ENCODE peak calls at places on chromosomes 13 and 19, in four cellular contexts. One of them, this sample, is unnamed.

GRCh38 chr13:111115051-111115840 is at the start of gene ARHGEF7:
- DNase-seq in H1: peak
- DNase-seq in K562: peak
- DNase-seq in GM12878: no peak
- DNase-seq in this sample: no peak

GRCh38 chr19:4980087-4980486 is 11.2 kb downstream of the KDM4B start:
- DNase-seq in GM12878: no peak
- DNase-seq in H1: no peak
- DNase-seq in K562: no peak
- DNase-seq in this sample: no peak

GRCh38 chr19:33226550-33227241 is 1.0 kb upstream of the SLC7A10 start:
- DNase-seq in K562: no peak
- DNase-seq in H1: peak
- DNase-seq in GM12878: no peak
- DNase-seq in this sample: no peak

GRCh38 chr19:50427997-50428425 is 4.7 kb upstream of the MYBPC2 start:
- DNase-seq in K562: no peak
- DNase-seq in H1: peak
- DNase-seq in GM12878: no peak
- DNase-seq in this sample: peak

GRCh38 chr13:61695147-61695546 is 279.5 kb upstream of the PCDH20 start:
- DNase-seq in K562: no peak
- DNase-seq in GM12878: no peak
- DNase-seq in H1: no peak
- DNase-seq in this sample: no peak

GRCh38 chr19:32824136-32824835 is 45.3 kb downstream of the SLC7A9 start:
- DNase-seq in H1: no peak
- DNase-seq in K562: no peak
- DNase-seq in GM12878: no peak
- DNase-seq in this sample: no peak

GRCh38 chr19:7981199-7981598 is 24.2 kb downstream of the ELAVL1 start:
- DNase-seq in K562: no peak
- DNase-seq in GM12878: no peak
- DNase-seq in H1: no peak
- DNase-seq in this sample: no peak

GRCh38 chr19:33376423-33376822 is 2.9 kb downstream of the CEBPG start:
- DNase-seq in H1: no peak
- DNase-seq in K562: no peak
- DNase-seq in GM12878: no peak
- DNase-seq in this sample: peak

GRCh38 chr13:87052731-87053130 is 618.4 kb upstream of the SLITRK5 start:
- DNase-seq in K562: no peak
- DNase-seq in H1: no peak
- DNase-seq in GM12878: no peak
- DNase-seq in this sample: peak

GRCh38 chr19:23056516-23056915 is 53.5 kb upstream of the ZNF728 start:
- DNase-seq in H1: no peak
- DNase-seq in GM12878: no peak
- DNase-seq in K562: no peak
- DNase-seq in this sample: no peak

GRCh38 chr13:61286148-61286745 is 129.4 kb downstream of the PCDH20 start:
- DNase-seq in K562: no peak
- DNase-seq in GM12878: no peak
- DNase-seq in H1: peak
- DNase-seq in this sample: no peak

GRCh38 chr19:12833747-12834417 is 497 bp downstream of the RTBDN start:
- DNase-seq in GM12878: no peak
- DNase-seq in H1: peak
- DNase-seq in K562: peak
- DNase-seq in this sample: no peak

GRCh38 chr19:27679905-27680304 is 1533.0 kb downstream of the UQCRFS1 start:
- DNase-seq in K562: no peak
- DNase-seq in GM12878: no peak
- DNase-seq in H1: no peak
- DNase-seq in this sample: no peak

GRCh38 chr13:30124131-30124768 is 183.1 kb downstream of the KATNAL1 start:
- DNase-seq in H1: no peak
- DNase-seq in GM12878: no peak
- DNase-seq in K562: no peak
- DNase-seq in this sample: no peak

GRCh38 chr19:45087531-45087930 is 5.4 kb upstream of the PPP1R37 start:
- DNase-seq in K562: no peak
- DNase-seq in H1: no peak
- DNase-seq in GM12878: no peak
- DNase-seq in this sample: no peak

GRCh38 chr13:80444240-80445015 is 103.5 kb upstream of the SPRY2 start:
- DNase-seq in H1: no peak
- DNase-seq in K562: no peak
- DNase-seq in GM12878: no peak
- DNase-seq in this sample: no peak

GRCh38 chr13:22061371-22061805 is 390.5 kb downstream of the FGF9 start:
- DNase-seq in K562: no peak
- DNase-seq in H1: no peak
- DNase-seq in GM12878: peak
- DNase-seq in this sample: no peak

GRCh38 chr19:31270897-31271568 is 78.2 kb downstream of the TSHZ3 start:
- DNase-seq in GM12878: no peak
- DNase-seq in H1: no peak
- DNase-seq in K562: no peak
- DNase-seq in this sample: peak

GRCh38 chr19:1076951-1077350 is 10.0 kb downstream of the ARHGAP45 start:
- DNase-seq in H1: no peak
- DNase-seq in GM12878: peak
- DNase-seq in K562: no peak
- DNase-seq in this sample: no peak

GRCh38 chr13:83153833-83154232 is 728.4 kb downstream of the SLITRK1 start:
- DNase-seq in K562: no peak
- DNase-seq in H1: no peak
- DNase-seq in GM12878: no peak
- DNase-seq in this sample: no peak

GRCh38 chr13:106156468-106156867 is 379.0 kb downstream of the EFNB2 start:
- DNase-seq in GM12878: no peak
- DNase-seq in K562: no peak
- DNase-seq in H1: no peak
- DNase-seq in this sample: peak

GRCh38 chr13:109764474-109765292 is 21.7 kb downstream of the IRS2 start:
- DNase-seq in H1: no peak
- DNase-seq in K562: no peak
- DNase-seq in GM12878: no peak
- DNase-seq in this sample: peak

GRCh38 chr19:42038675-42039074 is 31.3 kb downstream of the GRIK5 start:
- DNase-seq in H1: no peak
- DNase-seq in K562: no peak
- DNase-seq in GM12878: no peak
- DNase-seq in this sample: no peak

GRCh38 chr13:93776936-93777335 is 550.3 kb downstream of the GPC6 start:
- DNase-seq in H1: no peak
- DNase-seq in GM12878: no peak
- DNase-seq in K562: no peak
- DNase-seq in this sample: peak

GRCh38 chr13:19069684-19070397 is 111.8 kb downstream of the TUBA3C start:
- DNase-seq in K562: no peak
- DNase-seq in H1: no peak
- DNase-seq in GM12878: no peak
- DNase-seq in this sample: no peak

GRCh38 chr19:17229890-17230289 is 3.9 kb downstream of the OCEL1 start:
- DNase-seq in H1: no peak
- DNase-seq in K562: no peak
- DNase-seq in GM12878: no peak
- DNase-seq in this sample: no peak

GRCh38 chr19:1130801-1131717 is 27.3 kb downstream of the GPX4 start:
- DNase-seq in K562: no peak
- DNase-seq in H1: no peak
- DNase-seq in GM12878: no peak
- DNase-seq in this sample: no peak

GRCh38 chr13:112895521-112896465 is 73.2 kb upstream of the MCF2L start:
- DNase-seq in H1: no peak
- DNase-seq in K562: no peak
- DNase-seq in GM12878: no peak
- DNase-seq in this sample: no peak

GRCh38 chr13:108269601-108270328 is at the start of gene TNFSF13B:
- DNase-seq in K562: no peak
- DNase-seq in H1: peak
- DNase-seq in GM12878: peak
- DNase-seq in this sample: peak

GRCh38 chr19:18840288-18841260 is 8.8 kb downstream of the UPF1 start:
- DNase-seq in K562: no peak
- DNase-seq in H1: no peak
- DNase-seq in GM12878: no peak
- DNase-seq in this sample: no peak

GRCh38 chr19:7257148-7258041 is 36.8 kb downstream of the INSR start:
- DNase-seq in K562: peak
- DNase-seq in H1: no peak
- DNase-seq in GM12878: no peak
- DNase-seq in this sample: peak

GRCh38 chr19:48315712-48316111 is 9.6 kb upstream of the EMP3 start:
- DNase-seq in H1: no peak
- DNase-seq in GM12878: no peak
- DNase-seq in K562: no peak
- DNase-seq in this sample: no peak

GRCh38 chr19:7928741-7929701 is 3.1 kb upstream of the CTXN1 start:
- DNase-seq in H1: peak
- DNase-seq in GM12878: no peak
- DNase-seq in K562: peak
- DNase-seq in this sample: peak

GRCh38 chr13:21673592-21674270 is 2.9 kb downstream of the FGF9 start:
- DNase-seq in K562: peak
- DNase-seq in H1: peak
- DNase-seq in GM12878: no peak
- DNase-seq in this sample: peak

GRCh38 chr19:3178377-3178972 is at the start of gene S1PR4:
- DNase-seq in GM12878: no peak
- DNase-seq in K562: no peak
- DNase-seq in H1: no peak
- DNase-seq in this sample: no peak
- TF ChIP-seq CHD1 in GM12878: no peak
- TF ChIP-seq CHD1 in K562: no peak
- TF ChIP-seq CHD1 in H1: no peak
- TF ChIP-seq CHD1 in this sample: no peak

DNA sequence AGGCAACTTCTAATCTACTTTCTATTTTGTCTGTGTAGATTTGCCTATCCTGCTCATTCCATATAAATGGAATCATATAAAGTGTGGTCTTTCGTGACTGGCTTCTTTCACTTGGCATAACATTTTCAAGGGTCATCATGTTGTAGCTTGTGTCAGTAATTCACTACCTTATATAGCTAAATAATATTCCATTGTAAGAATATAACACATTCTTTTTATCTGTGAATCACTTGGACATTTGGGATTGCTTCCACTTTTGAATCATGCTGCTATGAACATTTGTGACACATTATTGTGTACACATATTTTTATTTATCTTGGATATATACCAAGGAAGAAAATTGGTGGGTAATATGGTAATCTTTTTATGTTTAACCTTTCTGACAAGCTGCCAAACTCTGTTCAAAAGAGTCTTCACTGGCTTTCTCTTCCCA is 89.0 kb upstream of the CSNK1A1L start:
- DNase-seq in H1: no peak
- DNase-seq in K562: no peak
- DNase-seq in GM12878: no peak
- DNase-seq in this sample: peak
- H3K9ac ChIP-seq in H1: no peak
- H3K9ac ChIP-seq in K562: no peak
- H3K9ac ChIP-seq in GM12878: no peak
- H3K9ac ChIP-seq in this sample: no peak

GRCh38 chr13:32582281-32582680 is 4.0 kb upstream of the PDS5B start:
- DNase-seq in K562: no peak
- DNase-seq in H1: no peak
- DNase-seq in GM12878: no peak
- DNase-seq in this sample: no peak

GRCh38 chr13:32585625-32586021 is 629 bp upstream of the PDS5B start:
- DNase-seq in GM12878: no peak
- DNase-seq in H1: no peak
- DNase-seq in K562: no peak
- DNase-seq in this sample: no peak

GRCh38 chr13:32582991-32583390 is 3.3 kb upstream of the PDS5B start:
- DNase-seq in GM12878: no peak
- DNase-seq in K562: no peak
- DNase-seq in H1: no peak
- DNase-seq in this sample: no peak

GRCh38 chr13:32577032-32577431 is 9.2 kb upstream of the PDS5B start:
- DNase-seq in H1: no peak
- DNase-seq in K562: no peak
- DNase-seq in GM12878: no peak
- DNase-seq in this sample: no peak

DNA sequence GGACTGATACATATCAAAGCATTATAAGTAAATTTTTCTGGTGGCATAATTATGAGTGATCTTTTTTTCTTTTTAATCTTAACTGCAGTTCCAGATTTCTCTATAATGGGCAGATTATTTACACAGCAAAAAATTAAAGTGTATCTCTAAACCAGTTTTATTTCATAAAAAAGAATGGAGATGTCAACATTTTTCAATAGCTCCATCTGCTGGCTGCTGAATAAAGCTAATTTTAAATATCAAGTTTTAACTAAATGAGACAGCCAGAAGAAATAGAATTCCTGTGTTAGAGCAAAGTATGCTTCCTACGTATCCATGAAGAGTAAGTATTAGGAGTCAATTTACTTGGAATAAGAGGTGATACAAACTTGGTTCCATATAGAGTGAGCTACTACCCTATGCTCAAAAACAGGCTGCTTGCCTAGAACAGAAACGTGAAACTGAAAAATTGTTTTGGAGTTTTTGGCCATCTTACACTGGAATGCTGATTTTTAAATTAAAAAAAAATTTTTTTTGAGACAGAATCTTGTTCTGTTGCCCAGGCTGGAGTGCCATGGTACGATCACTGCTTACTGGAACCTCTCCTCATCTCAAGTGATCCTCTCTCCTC is 5.0 kb upstream of the PDS5B start:
- DNase-seq in GM12878: no peak
- DNase-seq in K562: no peak
- DNase-seq in H1: no peak
- DNase-seq in this sample: peak
- TF ChIP-seq CHD1 in GM12878: no peak
- TF ChIP-seq CHD1 in K562: no peak
- TF ChIP-seq CHD1 in H1: no peak
- TF ChIP-seq CHD1 in this sample: no peak

GRCh38 chr19:46787040-46787330 is 1.4 kb downstream of the SLC1A5 start:
- DNase-seq in K562: no peak
- DNase-seq in GM12878: no peak
- DNase-seq in H1: no peak
- DNase-seq in this sample: no peak

GRCh38 chr19:46789371-46789770 is 977 bp upstream of the SLC1A5 start:
- DNase-seq in K562: no peak
- DNase-seq in GM12878: no peak
- DNase-seq in H1: no peak
- DNase-seq in this sample: no peak

GRCh38 chr19:46787331-46788100 is 878 bp downstream of the SLC1A5 start:
- DNase-seq in H1: peak
- DNase-seq in K562: no peak
- DNase-seq in GM12878: no peak
- DNase-seq in this sample: peak

GRCh38 chr19:46788101-46788967 is at the start of gene SLC1A5:
- DNase-seq in GM12878: peak
- DNase-seq in K562: peak
- DNase-seq in H1: peak
- DNase-seq in this sample: peak

GRCh38 chr19:46788968-46789338 is 559 bp upstream of the SLC1A5 start:
- DNase-seq in K562: no peak
- DNase-seq in GM12878: no peak
- DNase-seq in H1: no peak
- DNase-seq in this sample: no peak
- H3K9ac ChIP-seq in K562: peak
- H3K9ac ChIP-seq in GM12878: no peak
- H3K9ac ChIP-seq in H1: no peak
- H3K9ac ChIP-seq in this sample: no peak

This sample was measured in IMR-90.